ENCODE peak calls at places on chromosomes 4 and X, in seven cellular contexts. R is epithelial cell of esophagus, P is lung, D is HCT116, T is transverse colon, N is AG09309, F is tibial artery. J is an unnamed sample.

GRCh38 chr4:3253808-3254207 is 4.8 kb downstream of the MSANTD1 start:
- DNase-seq in R (no peak), P (no peak), D (no peak), T (peak), N (no peak), F (no peak), J (no peak)

GRCh38 chr4:108311313-108311712 is 142.6 kb upstream of the LEF1 start:
- DNase-seq in R (no peak), P (no peak), D (no peak), T (no peak), N (no peak), F (no peak), J (no peak)

GRCh38 chr4:159508917-159509500 is 406.1 kb downstream of the RAPGEF2 start:
- DNase-seq in R (no peak), P (no peak), D (no peak), T (no peak), N (no peak), F (no peak), J (no peak)

GRCh38 chrX:153888344-153888743 is 2.4 kb upstream of the L1CAM start:
- DNase-seq in R (no peak), P (no peak), D (no peak), T (no peak), N (no peak), F (no peak), J (no peak)

GRCh38 chrX:134836497-134836968 is 154.3 kb upstream of the SMIM10 start:
- DNase-seq in R (peak), P (no peak), D (peak), T (no peak), N (no peak), F (no peak), J (peak)

GRCh38 chr4:136505020-136505419 is 1027.3 kb downstream of the PCDH18 start:
- DNase-seq in R (peak), P (no peak), D (no peak), T (no peak), N (no peak), F (no peak), J (no peak)

GRCh38 chr4:23966720-23967119 is 76.9 kb upstream of the PPARGC1A start:
- DNase-seq in R (peak), P (no peak), D (no peak), T (no peak), N (no peak), F (no peak), J (no peak)

GRCh38 chrX:148902581-148902980 is 402.2 kb downstream of the AFF2 start:
- DNase-seq in R (no peak), P (no peak), D (no peak), T (no peak), N (no peak), F (no peak), J (no peak)

GRCh38 chr4:54061873-54062272 is 2.5 kb downstream of the CHIC2 start:
- DNase-seq in R (no peak), P (no peak), D (no peak), T (no peak), N (no peak), F (no peak), J (no peak)

GRCh38 chrX:39313149-39313548 is 511.9 kb downstream of the MID1IP1 start:
- DNase-seq in R (no peak), P (no peak), D (no peak), T (no peak), N (no peak), F (no peak), J (no peak)

GRCh38 chrX:72572248-72573157 is at the start of gene HDAC8:
- DNase-seq in R (peak), P (peak), D (peak), T (peak), N (peak), F (peak), J (peak)

GRCh38 chrX:37998586-37999267 is 7.6 kb upstream of the SYTL5 start:
- DNase-seq in R (peak), P (no peak), D (peak), T (no peak), N (no peak), F (no peak), J (no peak)

GRCh38 chr4:40301592-40301991 is 33.5 kb upstream of the CHRNA9 start:
- DNase-seq in R (no peak), P (no peak), D (no peak), T (peak), N (no peak), F (no peak), J (no peak)

GRCh38 chrX:12447448-12448154 is 309.3 kb downstream of the FRMPD4 start:
- DNase-seq in R (peak), P (no peak), D (no peak), T (no peak), N (peak), F (no peak), J (no peak)

GRCh38 chr4:25157071-25157470 is 3.2 kb downstream of the SEPSECS start:
- DNase-seq in R (no peak), P (no peak), D (no peak), T (no peak), N (no peak), F (no peak), J (no peak)

GRCh38 chr4:142402925-142403324 is 443.2 kb downstream of the INPP4B start:
- DNase-seq in R (peak), P (no peak), D (no peak), T (no peak), N (no peak), F (no peak), J (no peak)

GRCh38 chr4:1209821-1210220 is 37.4 kb upstream of the SPON2 start:
- DNase-seq in R (no peak), P (peak), D (no peak), T (peak), N (no peak), F (peak), J (no peak)

GRCh38 chrX:133754657-133755056 is 230.7 kb downstream of the GPC3 start:
- DNase-seq in R (no peak), P (no peak), D (no peak), T (no peak), N (no peak), F (no peak), J (no peak)

DNA sequence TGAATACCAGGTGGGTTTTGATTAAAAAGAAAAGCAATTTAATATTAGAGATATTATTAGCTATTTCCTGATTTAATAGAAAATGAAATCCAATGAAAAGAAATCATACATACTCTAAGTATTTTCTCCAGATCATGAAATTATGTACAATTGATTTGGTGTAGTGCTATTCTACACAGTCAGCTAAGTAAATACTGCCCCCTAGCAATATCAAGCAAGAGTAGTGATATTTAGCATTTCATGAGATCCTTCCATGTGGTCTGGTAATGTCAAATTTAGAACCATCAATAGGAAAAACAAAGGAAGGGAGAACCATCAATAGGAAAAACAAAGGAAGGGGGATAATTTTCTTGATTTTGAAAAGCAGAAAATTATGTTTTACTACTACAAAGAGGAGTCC is 114.6 kb downstream of the TBCK start:
- DNase-seq in R (peak), P (no peak), D (no peak), T (no peak), N (no peak), F (no peak), J (no peak)
- TF ChIP-seq CTCF in R (peak), P (no peak), D (peak), T (no peak), N (peak), F (peak), J (no peak)

GRCh38 chr4:77433102-77433733 is 172.4 kb upstream of the CXCL13 start:
- DNase-seq in R (peak), P (no peak), D (peak), T (no peak), N (no peak), F (no peak), J (peak)
- TF ChIP-seq CTCF in R (peak), P (peak), D (peak), T (peak), N (peak), F (peak), J (peak)

GRCh38 chrX:44011505-44011904 is 38.3 kb upstream of the NDP start:
- DNase-seq in R (no peak), P (no peak), D (no peak), T (no peak), N (no peak), F (no peak), J (no peak)

GRCh38 chrX:44017726-44018125 is 44.5 kb upstream of the NDP start:
- DNase-seq in R (no peak), P (no peak), D (no peak), T (no peak), N (no peak), F (no peak), J (no peak)

GRCh38 chrX:44010626-44011025 is 37.4 kb upstream of the NDP start:
- DNase-seq in R (peak), P (no peak), D (no peak), T (no peak), N (no peak), F (no peak), J (no peak)

GRCh38 chrX:44016906-44017305 is 43.7 kb upstream of the NDP start:
- DNase-seq in R (no peak), P (no peak), D (no peak), T (no peak), N (no peak), F (no peak), J (no peak)

GRCh38 chrX:44012484-44013096 is 39.4 kb upstream of the NDP start:
- DNase-seq in R (peak), P (peak), D (peak), T (peak), N (peak), F (peak), J (peak)
- TF ChIP-seq CTCF in R (peak), P (no peak), D (no peak), T (no peak), N (peak), F (no peak), J (no peak)

DNA sequence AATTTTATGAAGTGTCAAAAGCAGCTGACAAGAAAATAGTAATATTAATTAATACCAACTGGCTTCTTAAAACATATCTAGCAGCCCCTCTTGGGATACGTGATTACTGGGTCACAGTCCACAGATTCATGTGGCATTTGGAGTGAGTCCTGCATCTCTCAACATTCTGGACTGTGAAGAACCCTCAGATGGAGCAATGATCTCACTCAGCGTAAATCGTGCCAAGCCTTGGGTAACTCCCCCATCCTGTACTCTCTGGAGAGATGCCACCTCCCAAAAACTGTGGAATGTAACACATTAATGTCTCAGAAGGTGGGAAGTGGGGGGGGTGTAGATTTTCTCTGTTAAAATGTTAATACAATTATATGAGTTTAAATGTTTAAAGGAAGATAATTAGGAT is 118.2 kb upstream of the IQCM start:
- DNase-seq in R (no peak), P (no peak), D (no peak), T (no peak), N (no peak), F (no peak), J (no peak)
- TF ChIP-seq CTCF in R (no peak), P (no peak), D (no peak), T (no peak), N (no peak), F (no peak), J (no peak)

DNA sequence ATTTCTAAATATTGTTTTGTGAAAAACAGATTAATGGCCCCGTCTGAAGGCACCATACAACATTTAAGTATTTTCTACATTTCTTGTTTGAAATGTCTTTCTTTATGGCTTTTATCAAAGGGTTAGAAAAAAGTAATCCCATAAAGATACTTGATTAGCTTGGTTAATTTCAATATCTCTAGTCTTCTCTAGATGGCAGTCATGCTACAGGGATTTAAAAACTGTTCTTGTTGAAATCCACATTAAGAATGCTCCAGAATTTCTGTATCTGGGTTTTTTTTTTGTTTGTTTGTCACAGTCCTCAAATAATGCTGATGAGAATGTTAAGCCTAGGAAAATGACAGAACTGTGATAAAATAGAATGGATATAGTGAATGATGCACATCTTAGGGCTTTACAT is 109.0 kb upstream of the AADAT start:
- DNase-seq in R (peak), P (no peak), D (peak), T (no peak), N (no peak), F (no peak), J (no peak)
- TF ChIP-seq CTCF in R (peak), P (no peak), D (peak), T (peak), N (no peak), F (no peak), J (no peak)

DNA sequence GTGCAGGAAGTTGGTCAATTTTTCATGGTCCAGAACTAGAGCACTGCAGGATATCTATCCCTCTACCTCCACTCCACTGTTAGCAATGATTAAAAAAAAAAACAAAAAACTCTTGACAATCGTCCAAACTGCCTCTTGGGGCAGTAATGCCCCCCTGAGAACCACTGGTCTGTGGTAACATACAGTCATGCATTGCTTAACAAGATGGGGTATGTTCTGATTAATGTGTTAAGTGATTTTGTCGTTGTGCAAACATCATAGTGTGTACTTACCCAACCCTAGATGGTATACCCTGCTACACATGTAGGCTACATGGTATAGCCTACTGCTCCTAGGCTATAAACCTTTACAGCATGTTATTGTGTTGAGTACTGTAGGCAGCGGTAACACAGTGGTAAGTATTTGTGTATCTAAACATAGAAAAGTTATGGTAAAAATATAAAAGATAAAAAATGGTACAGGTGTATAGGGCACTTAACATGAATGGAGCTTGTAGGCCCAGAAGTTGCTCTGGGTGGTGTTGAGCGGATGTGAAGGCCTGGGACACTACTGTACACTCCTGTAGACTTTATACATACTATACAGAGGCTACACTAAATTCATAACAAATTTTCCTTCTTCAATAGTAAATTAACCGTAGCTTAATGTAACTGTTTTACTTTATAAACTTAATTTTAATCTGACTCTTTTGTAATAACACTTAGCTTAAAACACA is 34.1 kb downstream of the ART3 start:
- DNase-seq in R (peak), P (no peak), D (no peak), T (no peak), N (no peak), F (no peak), J (no peak)
- TF ChIP-seq CTCF in R (no peak), P (no peak), D (no peak), T (no peak), N (no peak), F (no peak), J (no peak)

GRCh38 chr4:93788712-93789111 is 39.8 kb upstream of the ATOH1 start:
- DNase-seq in R (peak), P (no peak), D (peak), T (no peak), N (no peak), F (no peak), J (no peak)
- TF ChIP-seq CTCF in R (peak), P (no peak), D (peak), T (no peak), N (peak), F (no peak), J (no peak)

DNA sequence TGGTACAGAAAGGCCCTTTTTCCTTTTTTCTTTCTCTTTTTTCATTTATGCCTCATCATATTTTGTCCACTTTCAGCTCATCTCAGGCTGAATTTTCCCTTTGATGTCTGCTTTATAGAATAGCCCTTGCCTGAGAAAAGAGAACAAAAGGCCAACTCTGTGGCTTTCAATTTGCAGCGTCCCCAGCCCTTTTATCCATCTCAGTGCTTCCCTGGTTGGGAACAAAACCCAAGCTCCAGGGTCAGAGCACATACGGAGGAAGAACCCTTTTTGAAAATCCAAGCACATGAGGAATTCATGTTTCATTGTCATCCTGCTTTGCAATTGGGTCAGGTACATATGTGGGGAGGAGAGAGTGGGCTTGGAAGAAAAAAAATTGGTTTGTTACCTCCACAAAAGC is 47.5 kb downstream of the TMEM164 start:
- DNase-seq in R (no peak), P (no peak), D (no peak), T (no peak), N (no peak), F (no peak), J (no peak)
- TF ChIP-seq CTCF in R (no peak), P (no peak), D (no peak), T (no peak), N (no peak), F (no peak), J (no peak)

DNA sequence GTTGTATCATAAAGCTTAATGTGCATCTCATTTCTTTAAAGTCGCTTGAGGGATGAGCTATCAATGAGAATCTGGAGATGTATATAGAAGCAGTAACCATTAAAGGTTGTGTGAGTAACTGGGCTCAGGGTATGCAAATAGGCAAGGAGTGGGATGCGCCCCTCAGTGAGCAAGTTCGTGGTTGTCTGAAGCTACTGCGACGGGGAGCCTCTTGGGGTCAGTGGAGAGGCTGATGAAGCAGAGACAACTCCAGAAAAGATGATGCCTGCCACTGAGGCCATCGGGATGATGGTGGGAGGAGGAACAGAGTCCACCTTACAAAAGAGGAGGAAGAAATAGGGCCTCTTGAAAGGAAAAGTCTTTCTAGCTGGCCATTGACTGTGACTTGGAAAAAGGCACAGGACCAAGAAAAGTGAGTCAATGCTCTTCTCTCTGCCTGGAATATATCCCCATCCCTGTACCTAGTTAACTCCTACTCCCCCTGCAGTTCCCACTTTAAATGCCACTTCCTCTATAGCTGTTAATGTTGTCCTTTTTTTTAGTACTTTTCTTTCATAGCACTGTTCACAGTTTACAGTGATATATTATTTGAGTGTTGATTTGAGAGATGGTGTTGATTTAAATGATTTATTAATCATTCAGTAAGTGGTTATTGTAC is 51.4 kb upstream of the LSM6 start:
- DNase-seq in R (no peak), P (no peak), D (no peak), T (no peak), N (no peak), F (no peak), J (no peak)
- TF ChIP-seq CTCF in R (no peak), P (no peak), D (peak), T (no peak), N (no peak), F (no peak), J (no peak)

J was measured in Calu3.